ENCODE peak calls at places on chromosomes 5 and 9, in six cellular contexts. L, I, O, E, N and H are unnamed samples.

GRCh38 chr5:158801286-158801685 is 298.4 kb downstream of the EBF1 start:
- DNase-seq in L (no peak), I (no peak), O (no peak), E (no peak), N (no peak), H (peak)

GRCh38 chr9:91483189-91483691 is 59.6 kb upstream of the NFIL3 start:
- DNase-seq in L (no peak), I (no peak), O (no peak), E (no peak), N (peak), H (no peak)

GRCh38 chr5:121273818-121274433 is 577.8 kb upstream of the FTMT start:
- DNase-seq in L (no peak), I (no peak), O (no peak), E (peak), N (peak), H (no peak)

GRCh38 chr5:68287976-68288755 is 72.6 kb downstream of the PIK3R1 start:
- DNase-seq in L (peak), I (peak), O (peak), E (peak), N (peak), H (no peak)

GRCh38 chr9:100597236-100597635 is 19.4 kb downstream of the CAVIN4 start:
- DNase-seq in L (no peak), I (peak), O (no peak), E (no peak), N (no peak), H (no peak)

GRCh38 chr9:21696411-21696865 is 106.0 kb upstream of the MTAP start:
- DNase-seq in L (no peak), I (peak), O (no peak), E (peak), N (no peak), H (no peak)

GRCh38 chr5:120457839-120458507 is 6.1 kb upstream of the PRR16 start:
- DNase-seq in L (no peak), I (peak), O (peak), E (peak), N (peak), H (no peak)

GRCh38 chr5:115624994-115625393 is 842 bp downstream of the TMED7 start:
- DNase-seq in L (no peak), I (no peak), O (no peak), E (no peak), N (peak), H (no peak)

GRCh38 chr5:125597338-125597737 is 825.9 kb upstream of the GRAMD2B start:
- DNase-seq in L (no peak), I (no peak), O (no peak), E (no peak), N (no peak), H (no peak)

GRCh38 chr9:5947912-5948311 is 57.2 kb downstream of the MLANA start:
- DNase-seq in L (no peak), I (no peak), O (no peak), E (no peak), N (peak), H (no peak)

GRCh38 chr9:93132946-93133640 is 958 bp downstream of the NINJ1 start:
- DNase-seq in L (no peak), I (no peak), O (no peak), E (no peak), N (peak), H (no peak)

GRCh38 chr9:24497671-24498070 is 48.0 kb downstream of the IZUMO3 start:
- DNase-seq in L (no peak), I (no peak), O (no peak), E (no peak), N (no peak), H (no peak)

GRCh38 chr5:163758283-163758711 is 252.9 kb downstream of the MAT2B start:
- DNase-seq in L (no peak), I (no peak), O (no peak), E (no peak), N (no peak), H (no peak)

GRCh38 chr9:131201856-131202255 is 74.5 kb downstream of the FAM78A start:
- DNase-seq in L (no peak), I (no peak), O (no peak), E (no peak), N (no peak), H (no peak)

GRCh38 chr9:15882328-15882727 is 329.5 kb downstream of the CCDC171 start:
- DNase-seq in L (no peak), I (no peak), O (no peak), E (no peak), N (no peak), H (no peak)

GRCh38 chr5:159331099-159331973 is 1.0 kb upstream of the IL12B start:
- DNase-seq in L (peak), I (peak), O (peak), E (peak), N (peak), H (no peak)

GRCh38 chr9:126376903-126377342 is 50.3 kb downstream of the MVB12B start:
- DNase-seq in L (no peak), I (no peak), O (no peak), E (no peak), N (no peak), H (no peak)

GRCh38 chr9:13143281-13143680 is 136.2 kb downstream of the MPDZ start:
- DNase-seq in L (no peak), I (no peak), O (no peak), E (no peak), N (no peak), H (no peak)

GRCh38 chr5:134053314-134053839 is 48.6 kb upstream of the VDAC1 start:
- DNase-seq in L (no peak), I (no peak), O (no peak), E (no peak), N (no peak), H (no peak)

GRCh38 chr9:95776131-95776530 is 99.4 kb upstream of the ERCC6L2 start:
- DNase-seq in L (no peak), I (no peak), O (no peak), E (no peak), N (no peak), H (no peak)

GRCh38 chr5:124806026-124806856 is 59.8 kb upstream of the ZNF608 start:
- DNase-seq in L (peak), I (no peak), O (no peak), E (peak), N (peak), H (no peak)

GRCh38 chr9:27703591-27703990 is 130.3 kb upstream of the C9orf72 start:
- DNase-seq in L (no peak), I (no peak), O (no peak), E (no peak), N (no peak), H (no peak)

GRCh38 chr9:113654605-113655193 is 191.2 kb downstream of the RGS3 start:
- DNase-seq in L (no peak), I (no peak), O (no peak), E (no peak), N (no peak), H (no peak)

GRCh38 chr9:88651682-88652633 is 117.0 kb downstream of the NXNL2 start:
- DNase-seq in L (no peak), I (no peak), O (no peak), E (no peak), N (peak), H (peak)

GRCh38 chr5:112933651-112934365 is 11.8 kb upstream of the REEP5 start:
- DNase-seq in L (no peak), I (no peak), O (no peak), E (no peak), N (no peak), H (no peak)

GRCh38 chr9:109052416-109052815 is 39.1 kb upstream of the CTNNAL1 start:
- DNase-seq in L (no peak), I (no peak), O (no peak), E (no peak), N (no peak), H (no peak)

GRCh38 chr5:170483701-170484458 is 19.9 kb upstream of the KCNIP1 start:
- DNase-seq in L (peak), I (no peak), O (no peak), E (no peak), N (peak), H (no peak)

GRCh38 chr9:109953300-109953699 is 173.3 kb downstream of the PALM2AKAP2 start:
- DNase-seq in L (no peak), I (no peak), O (no peak), E (no peak), N (no peak), H (no peak)

GRCh38 chr5:65800775-65801174 is 78.8 kb downstream of the NLN start:
- DNase-seq in L (no peak), I (no peak), O (no peak), E (no peak), N (no peak), H (peak)

GRCh38 chr9:128390150-128390812 is 19.1 kb downstream of the URM1 start:
- DNase-seq in L (no peak), I (no peak), O (no peak), E (no peak), N (no peak), H (no peak)

GRCh38 chr9:36566813-36567217 is 5.9 kb upstream of the MELK start:
- DNase-seq in L (no peak), I (no peak), O (no peak), E (no peak), N (peak), H (no peak)

GRCh38 chr9:120583958-120584369 is 4.0 kb upstream of the CDK5RAP2 start:
- DNase-seq in L (no peak), I (peak), O (peak), E (peak), N (peak), H (no peak)

GRCh38 chr5:151617841-151618710 is 26.9 kb upstream of the FAT2 start:
- DNase-seq in L (no peak), I (no peak), O (no peak), E (no peak), N (peak), H (no peak)

GRCh38 chr9:122325124-122325523 is 45.7 kb upstream of the PTGS1 start:
- DNase-seq in L (no peak), I (no peak), O (no peak), E (no peak), N (peak), H (no peak)